ENCODE peak calls at places on chromosomes 16 and 17, in five cellular contexts. One of them, this sample, is unnamed.

GRCh38 chr16:51429041-51429440 is 278.0 kb upstream of the SALL1 start:
- DNase-seq in IMR-90: no peak
- DNase-seq in smooth muscle cell of the brain vasculature: no peak
- DNase-seq in heart left ventricle: no peak
- DNase-seq in caudate nucleus: no peak
- DNase-seq in this sample: no peak

GRCh38 chr16:49755716-49756115 is 100.2 kb downstream of the ZNF423 start:
- DNase-seq in smooth muscle cell of the brain vasculature: no peak
- DNase-seq in heart left ventricle: no peak
- DNase-seq in caudate nucleus: no peak
- DNase-seq in IMR-90: no peak
- DNase-seq in this sample: no peak

GRCh38 chr17:29158515-29159275 is 21.5 kb downstream of the MYO18A start:
- DNase-seq in IMR-90: peak
- DNase-seq in caudate nucleus: peak
- DNase-seq in heart left ventricle: no peak
- DNase-seq in smooth muscle cell of the brain vasculature: no peak
- DNase-seq in this sample: peak

GRCh38 chr16:19119564-19119963 is 5.8 kb downstream of the ITPRIPL2 start:
- DNase-seq in IMR-90: peak
- DNase-seq in heart left ventricle: no peak
- DNase-seq in smooth muscle cell of the brain vasculature: no peak
- DNase-seq in caudate nucleus: no peak
- DNase-seq in this sample: no peak

GRCh38 chr16:17160285-17160854 is 310.4 kb downstream of the XYLT1 start:
- DNase-seq in caudate nucleus: no peak
- DNase-seq in heart left ventricle: no peak
- DNase-seq in smooth muscle cell of the brain vasculature: no peak
- DNase-seq in IMR-90: peak
- DNase-seq in this sample: no peak

GRCh38 chr16:70432304-70432799 is 6.5 kb downstream of the ST3GAL2 start:
- DNase-seq in IMR-90: no peak
- DNase-seq in caudate nucleus: no peak
- DNase-seq in heart left ventricle: no peak
- DNase-seq in smooth muscle cell of the brain vasculature: no peak
- DNase-seq in this sample: no peak

GRCh38 chr16:71648921-71649320 is 22.9 kb downstream of the MARVELD3 start:
- DNase-seq in IMR-90: no peak
- DNase-seq in heart left ventricle: no peak
- DNase-seq in caudate nucleus: no peak
- DNase-seq in smooth muscle cell of the brain vasculature: no peak
- DNase-seq in this sample: no peak

GRCh38 chr16:27242868-27243590 is 25.5 kb downstream of the NSMCE1 start:
- DNase-seq in IMR-90: peak
- DNase-seq in heart left ventricle: peak
- DNase-seq in smooth muscle cell of the brain vasculature: peak
- DNase-seq in caudate nucleus: no peak
- DNase-seq in this sample: no peak

GRCh38 chr16:68915561-68915960 is 72.2 kb downstream of the TANGO6 start:
- DNase-seq in IMR-90: no peak
- DNase-seq in smooth muscle cell of the brain vasculature: no peak
- DNase-seq in caudate nucleus: no peak
- DNase-seq in heart left ventricle: no peak
- DNase-seq in this sample: no peak

GRCh38 chr17:77636835-77637806 is 321.4 kb upstream of the TNRC6C start:
- DNase-seq in smooth muscle cell of the brain vasculature: no peak
- DNase-seq in IMR-90: no peak
- DNase-seq in heart left ventricle: no peak
- DNase-seq in caudate nucleus: peak
- DNase-seq in this sample: no peak

GRCh38 chr17:64992325-64992802 is 64.2 kb downstream of the GNA13 start:
- DNase-seq in IMR-90: peak
- DNase-seq in heart left ventricle: no peak
- DNase-seq in smooth muscle cell of the brain vasculature: no peak
- DNase-seq in caudate nucleus: no peak
- DNase-seq in this sample: no peak

GRCh38 chr17:8442310-8442709 is 6.6 kb downstream of the NDEL1 start:
- DNase-seq in IMR-90: no peak
- DNase-seq in caudate nucleus: no peak
- DNase-seq in smooth muscle cell of the brain vasculature: no peak
- DNase-seq in heart left ventricle: no peak
- DNase-seq in this sample: no peak

GRCh38 chr17:17750881-17751280 is 69.6 kb downstream of the RAI1 start:
- DNase-seq in heart left ventricle: no peak
- DNase-seq in caudate nucleus: no peak
- DNase-seq in IMR-90: no peak
- DNase-seq in smooth muscle cell of the brain vasculature: no peak
- DNase-seq in this sample: no peak

GRCh38 chr16:68577352-68577853 is 38.3 kb downstream of the ZFP90 start:
- DNase-seq in heart left ventricle: no peak
- DNase-seq in smooth muscle cell of the brain vasculature: no peak
- DNase-seq in IMR-90: no peak
- DNase-seq in caudate nucleus: no peak
- DNase-seq in this sample: no peak

GRCh38 chr16:49589721-49590120 is 216.1 kb downstream of the C16orf78 start:
- DNase-seq in heart left ventricle: no peak
- DNase-seq in caudate nucleus: no peak
- DNase-seq in smooth muscle cell of the brain vasculature: no peak
- DNase-seq in IMR-90: no peak
- DNase-seq in this sample: no peak

GRCh38 chr17:43401293-43401692 is 2.5 kb downstream of the ARL4D start:
- DNase-seq in smooth muscle cell of the brain vasculature: no peak
- DNase-seq in caudate nucleus: no peak
- DNase-seq in IMR-90: peak
- DNase-seq in heart left ventricle: no peak
- DNase-seq in this sample: no peak

GRCh38 chr16:81521141-81521626 is 76.6 kb downstream of the CMIP start:
- DNase-seq in heart left ventricle: no peak
- DNase-seq in smooth muscle cell of the brain vasculature: no peak
- DNase-seq in IMR-90: no peak
- DNase-seq in caudate nucleus: no peak
- DNase-seq in this sample: peak

GRCh38 chr17:77666881-77667395 is 291.6 kb upstream of the TNRC6C start:
- DNase-seq in caudate nucleus: no peak
- DNase-seq in heart left ventricle: no peak
- DNase-seq in IMR-90: no peak
- DNase-seq in smooth muscle cell of the brain vasculature: no peak
- DNase-seq in this sample: no peak

GRCh38 chr16:4288148-4288921 is 15.5 kb upstream of the TFAP4 start:
- DNase-seq in heart left ventricle: peak
- DNase-seq in caudate nucleus: peak
- DNase-seq in smooth muscle cell of the brain vasculature: no peak
- DNase-seq in IMR-90: peak
- DNase-seq in this sample: peak

GRCh38 chr17:82358467-82359350 is at the start of gene TEX19:
- DNase-seq in caudate nucleus: no peak
- DNase-seq in IMR-90: no peak
- DNase-seq in heart left ventricle: no peak
- DNase-seq in smooth muscle cell of the brain vasculature: no peak
- DNase-seq in this sample: no peak

GRCh38 chr17:82342361-82343079 is 9.0 kb upstream of the SECTM1 start:
- DNase-seq in heart left ventricle: no peak
- DNase-seq in smooth muscle cell of the brain vasculature: no peak
- DNase-seq in IMR-90: no peak
- DNase-seq in caudate nucleus: no peak
- DNase-seq in this sample: no peak

GRCh38 chr17:10737168-10737622 is 7.4 kb upstream of the TMEM220 start:
- DNase-seq in IMR-90: peak
- DNase-seq in smooth muscle cell of the brain vasculature: no peak
- DNase-seq in heart left ventricle: peak
- DNase-seq in caudate nucleus: peak
- DNase-seq in this sample: peak

GRCh38 chr17:17837380-17837821 is 615 bp upstream of the SREBF1 start:
- DNase-seq in IMR-90: peak
- DNase-seq in smooth muscle cell of the brain vasculature: no peak
- DNase-seq in caudate nucleus: no peak
- DNase-seq in heart left ventricle: peak
- DNase-seq in this sample: no peak

GRCh38 chr17:30360396-30360795 is 18.3 kb upstream of the CPD start:
- DNase-seq in heart left ventricle: no peak
- DNase-seq in IMR-90: no peak
- DNase-seq in caudate nucleus: no peak
- DNase-seq in smooth muscle cell of the brain vasculature: no peak
- DNase-seq in this sample: no peak

GRCh38 chr16:84532299-84532724 is 27.9 kb upstream of the MEAK7 start:
- DNase-seq in IMR-90: peak
- DNase-seq in caudate nucleus: no peak
- DNase-seq in smooth muscle cell of the brain vasculature: no peak
- DNase-seq in heart left ventricle: peak
- DNase-seq in this sample: no peak

GRCh38 chr16:64654137-64654652 is 467.7 kb downstream of the CDH11 start:
- DNase-seq in heart left ventricle: no peak
- DNase-seq in smooth muscle cell of the brain vasculature: no peak
- DNase-seq in caudate nucleus: no peak
- DNase-seq in IMR-90: peak
- DNase-seq in this sample: no peak

GRCh38 chr17:41974658-41975057 is 8.1 kb downstream of the CNP start:
- DNase-seq in heart left ventricle: no peak
- DNase-seq in smooth muscle cell of the brain vasculature: no peak
- DNase-seq in caudate nucleus: no peak
- DNase-seq in IMR-90: no peak
- DNase-seq in this sample: no peak

GRCh38 chr17:69473801-69474170 is 59.3 kb downstream of the MAP2K6 start:
- DNase-seq in heart left ventricle: no peak
- DNase-seq in smooth muscle cell of the brain vasculature: no peak
- DNase-seq in IMR-90: peak
- DNase-seq in caudate nucleus: no peak
- DNase-seq in this sample: no peak

GRCh38 chr17:33053641-33054040 is 62.0 kb downstream of the SPACA3 start:
- DNase-seq in IMR-90: no peak
- DNase-seq in caudate nucleus: no peak
- DNase-seq in heart left ventricle: no peak
- DNase-seq in smooth muscle cell of the brain vasculature: no peak
- DNase-seq in this sample: no peak

GRCh38 chr17:41026668-41027471 is at the start of gene KRTAP1-5:
- DNase-seq in IMR-90: peak
- DNase-seq in smooth muscle cell of the brain vasculature: no peak
- DNase-seq in heart left ventricle: no peak
- DNase-seq in caudate nucleus: no peak
- DNase-seq in this sample: peak

GRCh38 chr17:48047741-48048320 is 328 bp upstream of the NFE2L1 start:
- DNase-seq in heart left ventricle: peak
- DNase-seq in IMR-90: peak
- DNase-seq in smooth muscle cell of the brain vasculature: peak
- DNase-seq in caudate nucleus: peak
- DNase-seq in this sample: peak

GRCh38 chr16:48330847-48331204 is 54.4 kb downstream of the SIAH1 start:
- DNase-seq in smooth muscle cell of the brain vasculature: no peak
- DNase-seq in heart left ventricle: no peak
- DNase-seq in IMR-90: no peak
- DNase-seq in caudate nucleus: no peak
- DNase-seq in this sample: no peak

GRCh38 chr17:48722201-48722907 is at the start of gene PRAC1:
- DNase-seq in IMR-90: no peak
- DNase-seq in caudate nucleus: no peak
- DNase-seq in smooth muscle cell of the brain vasculature: no peak
- DNase-seq in heart left ventricle: no peak
- DNase-seq in this sample: no peak

GRCh38 chr17:43945074-43945824 is 3.0 kb upstream of the PPY start:
- DNase-seq in smooth muscle cell of the brain vasculature: no peak
- DNase-seq in caudate nucleus: no peak
- DNase-seq in IMR-90: peak
- DNase-seq in heart left ventricle: no peak
- DNase-seq in this sample: no peak

GRCh38 chr16:67016143-67016542 is 12.8 kb upstream of the CBFB start:
- DNase-seq in heart left ventricle: no peak
- DNase-seq in caudate nucleus: no peak
- DNase-seq in IMR-90: no peak
- DNase-seq in smooth muscle cell of the brain vasculature: no peak
- DNase-seq in this sample: peak

GRCh38 chr16:71645450-71645849 is 19.5 kb downstream of the MARVELD3 start:
- DNase-seq in IMR-90: peak
- DNase-seq in heart left ventricle: no peak
- DNase-seq in caudate nucleus: no peak
- DNase-seq in smooth muscle cell of the brain vasculature: peak
- DNase-seq in this sample: no peak